ENCODE peak calls at places on chromosomes 16 and 17, in six cellular contexts. Y is esophagus squamous epithelium, R is fibroblast of mammary gland, K is cardiac muscle cell, J is H9, Z is heart right ventricle. Q is an unnamed sample.

GRCh38 chr17:44204453-44204882 is 4.8 kb upstream of the ATXN7L3 start:
- DNase-seq in Y (no peak), R (peak), K (peak), J (no peak), Z (no peak), Q (no peak)

GRCh38 chr17:17445925-17446665 is 30.7 kb upstream of the MED9 start:
- DNase-seq in Y (no peak), R (peak), K (peak), J (no peak), Z (peak), Q (no peak)

GRCh38 chr16:50395763-50396710 is 27.2 kb upstream of the BRD7 start:
- DNase-seq in Y (no peak), R (no peak), K (no peak), J (no peak), Z (no peak), Q (no peak)

GRCh38 chr17:7260601-7261376 is 1.5 kb downstream of the CLDN7 start:
- DNase-seq in Y (no peak), R (no peak), K (no peak), J (peak), Z (no peak), Q (peak)

GRCh38 chr17:72989074-72989610 is 103.3 kb downstream of the SLC39A11 start:
- DNase-seq in Y (no peak), R (no peak), K (no peak), J (no peak), Z (no peak), Q (no peak)

GRCh38 chr17:79033046-79033616 is 9.2 kb downstream of the C1QTNF1 start:
- DNase-seq in Y (no peak), R (no peak), K (no peak), J (no peak), Z (no peak), Q (no peak)

GRCh38 chr17:31428111-31428510 is 36.6 kb downstream of the RAB11FIP4 start:
- DNase-seq in Y (no peak), R (no peak), K (no peak), J (no peak), Z (no peak), Q (no peak)

GRCh38 chr16:85988723-85989313 is 89.9 kb downstream of the IRF8 start:
- DNase-seq in Y (no peak), R (no peak), K (no peak), J (no peak), Z (no peak), Q (peak)

GRCh38 chr17:26792486-26792885 is 501.4 kb upstream of the WSB1 start:
- DNase-seq in Y (no peak), R (peak), K (peak), J (no peak), Z (no peak), Q (no peak)

DNA sequence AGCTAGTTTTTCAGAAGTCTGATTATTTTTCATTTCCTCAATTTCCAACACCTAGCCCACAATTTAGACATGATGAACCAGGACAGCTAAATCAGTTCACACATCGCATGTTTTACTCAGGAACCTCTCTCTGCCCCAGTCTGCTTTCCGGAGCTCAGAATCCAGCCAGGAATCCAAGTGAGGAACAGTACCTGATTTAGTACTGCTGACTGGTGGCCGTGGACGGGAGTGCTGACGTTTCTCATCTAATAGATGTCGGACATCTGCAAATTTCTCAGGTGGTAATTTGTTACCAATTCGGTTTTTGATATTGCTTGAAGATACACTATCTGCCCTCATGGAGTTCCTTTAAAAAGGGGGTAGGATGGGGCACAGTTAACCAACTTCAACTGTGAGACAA is 14.9 kb upstream of the ITGAE start:
- DNase-seq in Y (no peak), R (no peak), K (no peak), J (no peak), Z (no peak), Q (no peak)
- TF ChIP-seq CTCF in Y (no peak), R (no peak), K (no peak), J (peak), Z (no peak), Q (no peak)

GRCh38 chr16:30144017-30144416 is 21.0 kb upstream of the MAPK3 start:
- DNase-seq in Y (no peak), R (no peak), K (no peak), J (no peak), Z (no peak), Q (no peak)

GRCh38 chr16:30141750-30142149 is 18.7 kb upstream of the MAPK3 start:
- DNase-seq in Y (no peak), R (no peak), K (no peak), J (no peak), Z (no peak), Q (no peak)

GRCh38 chr16:30142672-30143346 is 19.8 kb upstream of the MAPK3 start:
- DNase-seq in Y (no peak), R (no peak), K (no peak), J (peak), Z (no peak), Q (no peak)

GRCh38 chr16:30144917-30145316 is 21.9 kb upstream of the MAPK3 start:
- DNase-seq in Y (no peak), R (no peak), K (no peak), J (no peak), Z (no peak), Q (no peak)

GRCh38 chr16:30143347-30143702 is 20.3 kb upstream of the MAPK3 start:
- DNase-seq in Y (no peak), R (no peak), K (no peak), J (no peak), Z (no peak), Q (no peak)
- TF ChIP-seq CTCF in Y (no peak), R (no peak), K (no peak), J (no peak), Z (no peak), Q (no peak)

GRCh38 chr17:75130632-75131277 is 787 bp downstream of the NT5C start:
- DNase-seq in Y (no peak), R (peak), K (peak), J (peak), Z (peak), Q (peak)
- TF ChIP-seq CTCF in Y (peak), R (peak), K (peak), J (peak), Z (no peak), Q (peak)

DNA sequence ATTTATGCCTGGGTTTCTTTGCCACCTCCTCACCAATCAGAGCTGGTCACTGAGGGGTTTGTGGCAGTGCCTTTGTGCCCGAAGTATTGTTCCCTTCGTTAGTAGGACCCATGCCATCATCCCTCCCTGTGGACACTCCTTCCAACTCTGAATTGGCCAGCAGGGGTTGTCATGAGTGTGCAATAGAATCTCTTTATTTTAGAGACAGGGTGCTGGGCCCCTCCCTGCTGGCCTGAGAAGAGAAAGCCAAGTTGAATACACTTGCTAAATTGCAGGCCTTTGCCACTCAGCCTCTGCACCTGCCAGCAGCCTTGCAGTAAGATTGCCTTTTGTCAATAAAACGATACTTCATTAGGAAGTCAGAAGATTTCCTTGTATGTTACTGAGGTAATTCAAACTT is 40.7 kb upstream of the SLC12A3 start:
- DNase-seq in Y (no peak), R (peak), K (no peak), J (no peak), Z (peak), Q (no peak)
- TF ChIP-seq CTCF in Y (no peak), R (peak), K (peak), J (peak), Z (peak), Q (no peak)

DNA sequence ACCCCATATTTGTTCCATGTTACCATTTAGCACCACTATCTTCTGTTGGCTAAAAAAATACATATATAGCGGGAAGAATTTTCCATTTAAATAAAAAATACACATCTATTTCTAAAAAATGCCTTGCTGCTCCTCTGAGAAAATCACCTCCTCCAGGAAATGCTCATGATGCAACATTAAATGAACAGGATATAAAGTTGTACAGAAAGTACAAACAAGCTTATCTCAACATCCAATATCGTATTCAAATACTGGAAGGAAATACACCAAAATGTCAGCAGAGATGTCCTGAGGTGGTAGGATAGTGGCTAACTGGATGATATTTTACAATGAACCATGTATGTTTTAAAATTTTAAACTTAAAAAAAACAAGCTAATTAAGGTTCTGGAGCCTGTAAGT is 21.3 kb downstream of the GNA13 start:
- DNase-seq in Y (no peak), R (no peak), K (peak), J (no peak), Z (no peak), Q (no peak)
- TF ChIP-seq CTCF in Y (no peak), R (no peak), K (no peak), J (no peak), Z (no peak), Q (no peak)

DNA sequence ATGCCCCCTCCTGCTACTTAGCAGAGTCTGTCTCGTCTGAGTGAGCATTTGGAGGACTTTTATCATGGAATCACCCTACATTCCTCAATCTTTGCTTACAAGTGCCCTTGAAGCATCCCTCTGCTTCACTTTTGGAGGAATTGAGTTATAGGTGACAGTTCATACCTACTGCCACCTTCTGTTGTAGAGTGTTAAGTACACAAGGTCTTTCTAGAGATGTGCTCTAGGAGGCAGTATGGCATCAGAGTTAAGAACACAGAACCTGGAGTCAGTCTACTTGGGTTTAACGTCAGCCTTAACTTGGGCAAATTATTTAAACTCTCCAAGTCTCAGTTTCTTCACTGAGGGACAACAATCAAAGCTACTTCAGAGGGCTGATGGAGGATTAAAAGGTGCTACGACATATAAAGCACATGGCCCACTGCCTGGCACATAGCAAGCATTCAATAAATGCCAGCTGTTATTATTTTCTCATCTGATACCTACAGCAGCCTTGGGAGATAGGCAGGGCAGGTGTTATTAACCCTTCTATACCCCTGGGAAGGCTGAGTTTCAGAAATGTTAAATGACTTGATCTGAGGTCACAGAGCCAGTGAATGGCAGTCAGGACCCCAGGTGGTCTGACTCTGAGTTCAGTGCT is 62.2 kb downstream of the UTP18 start:
- DNase-seq in Y (no peak), R (peak), K (peak), J (peak), Z (no peak), Q (peak)
- TF ChIP-seq CTCF in Y (peak), R (peak), K (peak), J (peak), Z (peak), Q (no peak)

GRCh38 chr17:28993645-28994426 is 12.0 kb downstream of the SEZ6 start:
- DNase-seq in Y (no peak), R (no peak), K (no peak), J (no peak), Z (no peak), Q (no peak)

GRCh38 chr17:28997811-28998210 is 8.0 kb downstream of the SEZ6 start:
- DNase-seq in Y (no peak), R (no peak), K (no peak), J (no peak), Z (no peak), Q (no peak)

GRCh38 chr17:28993013-28993600 is 12.7 kb downstream of the SEZ6 start:
- DNase-seq in Y (no peak), R (no peak), K (no peak), J (no peak), Z (no peak), Q (no peak)

GRCh38 chr17:28999216-28999615 is 6.6 kb downstream of the SEZ6 start:
- DNase-seq in Y (no peak), R (no peak), K (no peak), J (no peak), Z (no peak), Q (no peak)

GRCh38 chr17:28996554-28997096 is 9.2 kb downstream of the SEZ6 start:
- DNase-seq in Y (no peak), R (no peak), K (no peak), J (no peak), Z (no peak), Q (no peak)
- TF ChIP-seq CTCF in Y (no peak), R (no peak), K (no peak), J (no peak), Z (no peak), Q (no peak)

GRCh38 chr17:38606646-38607611 is 1.2 kb upstream of the SRCIN1 start:
- DNase-seq in Y (no peak), R (no peak), K (no peak), J (peak), Z (peak), Q (no peak)
- TF ChIP-seq CTCF in Y (no peak), R (no peak), K (no peak), J (no peak), Z (no peak), Q (no peak)

Q was measured in GM20000.